ENCODE peak calls at places on chromosome 1, in nine cellular contexts. Z is neural progenitor cell, H is ovary, O is kidney epithelial cell, G is fibroblast of lung, J is left ventricle myocardium inferior, B is upper lobe of right lung, T is fibroblast of the aortic adventitia, E is astrocyte of the cerebellum. V is an unnamed sample.

GRCh38 chr1:3625151-3625907 is 514 bp downstream of the TPRG1L start:
- DNase-seq in Z (peak; percentile 77), H (no peak), O (no peak), G (peak; percentile 45), J (no peak), B (no peak), T (peak; percentile 53), E (no peak), V (no peak)

GRCh38 chr1:184622136-184622823 is 132.4 kb downstream of the EDEM3 start:
- DNase-seq in Z (no peak), H (peak; percentile 87), O (peak; percentile 58), G (peak; percentile 69), J (peak; percentile 81), B (no peak), T (peak; percentile 98), E (peak; percentile 61), V (peak; percentile 95)

GRCh38 chr1:206472454-206472853 is 2.2 kb downstream of the IKBKE start:
- DNase-seq in Z (peak; percentile 42), H (peak; percentile 54), O (no peak), G (peak; percentile 86), J (no peak), B (peak; percentile 80), T (peak; percentile 73), E (peak; percentile 35), V (no peak)

GRCh38 chr1:89735449-89735848 is 85.4 kb upstream of the LRRC8D start:
- DNase-seq in Z (no peak), H (no peak), O (no peak), G (no peak), J (no peak), B (no peak), T (no peak), E (no peak), V (no peak)

GRCh38 chr1:54110991-54111390 is 41.8 kb downstream of the CDCP2 start:
- DNase-seq in Z (no peak), H (no peak), O (no peak), G (no peak), J (no peak), B (no peak), T (no peak), E (no peak), V (no peak)

GRCh38 chr1:85330711-85331290 is 54.4 kb upstream of the BCL10 start:
- DNase-seq in Z (no peak), H (no peak), O (no peak), G (peak; percentile 99), J (peak; percentile 34), B (no peak), T (peak; percentile 99), E (peak; percentile 95), V (peak; percentile 98)

GRCh38 chr1:165328136-165328535 is 28.4 kb downstream of the LMX1A start:
- DNase-seq in Z (no peak), H (no peak), O (no peak), G (no peak), J (no peak), B (no peak), T (no peak), E (no peak), V (no peak)

GRCh38 chr1:40151457-40152079 is 9.6 kb upstream of the RLF start:
- DNase-seq in Z (no peak), H (no peak), O (no peak), G (no peak), J (no peak), B (no peak), T (no peak), E (no peak), V (no peak)

GRCh38 chr1:31423418-31423947 is 10.5 kb downstream of the SERINC2 start:
- DNase-seq in Z (no peak), H (no peak), O (no peak), G (no peak), J (no peak), B (no peak), T (no peak), E (no peak), V (no peak)

GRCh38 chr1:173241528-173242347 is 34.6 kb upstream of the TNFSF4 start:
- DNase-seq in Z (no peak), H (no peak), O (no peak), G (no peak), J (no peak), B (no peak), T (no peak), E (no peak), V (no peak)

GRCh38 chr1:22228074-22228473 is 85.2 kb upstream of the WNT4 start:
- DNase-seq in Z (no peak), H (no peak), O (no peak), G (no peak), J (no peak), B (no peak), T (no peak), E (no peak), V (no peak)

GRCh38 chr1:92495392-92496066 is 8.8 kb upstream of the GFI1 start:
- DNase-seq in Z (no peak), H (no peak), O (no peak), G (no peak), J (no peak), B (no peak), T (no peak), E (no peak), V (no peak)

DNA sequence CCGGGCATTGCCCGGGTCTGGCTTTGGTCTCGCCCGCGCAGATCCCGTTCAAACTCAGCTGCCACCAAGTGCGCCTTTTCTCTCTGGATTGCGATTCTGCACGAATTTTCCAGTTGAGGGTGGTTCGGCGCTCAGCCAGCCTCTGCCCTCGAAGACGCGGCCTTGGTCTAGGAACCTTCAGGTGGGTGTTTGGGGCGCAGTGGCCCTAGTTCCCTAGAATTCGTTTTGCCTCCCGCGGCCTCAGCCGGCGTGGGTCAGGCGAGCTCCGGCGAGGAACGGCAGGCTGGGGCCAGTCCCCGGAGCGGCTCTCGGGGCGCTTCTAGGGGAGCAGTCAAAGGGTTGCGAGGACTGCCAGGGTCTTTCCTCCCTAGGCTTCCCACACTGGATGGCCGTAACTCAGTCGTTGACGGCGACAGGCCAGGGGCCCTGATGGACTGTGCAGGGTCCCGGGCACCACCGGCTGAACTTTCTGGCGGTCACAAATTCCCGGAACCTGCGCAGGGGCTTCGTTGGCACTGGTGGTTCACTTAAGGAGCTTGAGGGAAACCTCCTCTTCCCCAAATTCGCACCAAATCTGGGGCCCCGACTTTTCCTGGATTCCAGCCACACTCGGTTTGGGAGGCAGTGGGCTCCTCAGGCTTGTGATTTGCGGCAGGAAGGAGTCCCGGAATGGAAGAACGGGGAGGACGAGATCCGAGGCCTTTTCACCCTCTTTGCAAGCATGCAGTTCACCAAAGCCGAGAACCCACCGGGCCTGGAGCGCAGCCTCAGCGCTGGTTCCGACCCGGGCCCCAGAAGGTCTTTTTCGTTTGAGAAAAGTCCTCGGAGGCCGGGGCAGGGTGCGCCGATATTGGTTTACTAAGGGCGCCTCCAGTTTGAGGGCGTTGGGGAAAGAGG is 1.2 kb downstream of the DMBX1 start:
- DNase-seq in Z (peak; percentile 47), H (no peak), O (no peak), G (peak; percentile 18), J (no peak), B (no peak), T (no peak), E (no peak), V (no peak)
- H3K4me3 ChIP-seq in Z (peak overlapping the region; percentile 48), H (no peak overlapping the region), O (no peak overlapping the region), G (no peak overlapping the region), J (peak overlapping the region; percentile 56), B (no peak overlapping the region), T (no peak overlapping the region), E (no peak overlapping the region), V (no peak overlapping the region)

GRCh38 chr1:57019240-57019805 is 53.5 kb upstream of the C8B start:
- DNase-seq in Z (no peak), H (no peak), O (no peak), G (no peak), J (no peak), B (no peak), T (no peak), E (no peak), V (no peak)

GRCh38 chr1:57026942-57027341 is 61.1 kb upstream of the C8B start:
- DNase-seq in Z (no peak), H (no peak), O (no peak), G (no peak), J (no peak), B (no peak), T (no peak), E (no peak), V (no peak)

DNA sequence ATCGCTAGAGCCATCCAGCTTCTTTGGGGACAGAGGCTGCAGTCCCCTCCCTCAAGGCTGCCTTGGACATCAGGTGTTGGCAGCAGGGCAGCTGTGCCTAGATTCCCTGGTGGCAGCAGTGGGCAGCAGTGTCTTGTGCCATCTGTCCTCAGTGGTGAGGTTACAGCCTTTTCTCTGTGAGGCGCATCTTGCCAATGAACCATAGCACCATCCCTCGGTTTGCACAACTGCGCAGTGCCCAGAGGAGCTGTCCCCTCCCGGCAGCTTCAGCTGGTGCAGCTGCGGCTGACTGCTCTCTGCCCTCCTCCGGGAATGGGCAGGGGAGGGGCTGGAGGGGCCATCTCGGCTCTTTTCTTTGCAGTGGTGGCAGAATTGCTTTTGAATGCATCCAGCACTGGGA is 59.0 kb upstream of the C8B start:
- DNase-seq in Z (peak; percentile 58), H (no peak), O (peak; percentile 10), G (no peak), J (no peak), B (no peak), T (no peak), E (no peak), V (no peak)
- TF ChIP-seq CTCF in Z (no peak), H (no peak), O (peak; percentile 39), G (no peak), J (no peak), B (no peak), T (no peak), E (no peak), V (no peak)

GRCh38 chr1:153534933-153535663 is 693 bp downstream of the S100A6 start:
- DNase-seq in Z (no peak), H (peak; percentile 67), O (no peak), G (peak; percentile 28), J (peak; percentile 68), B (peak; percentile 88), T (peak; percentile 61), E (no peak), V (no peak)

GRCh38 chr1:153534226-153534932 is 1.4 kb downstream of the S100A6 start:
- DNase-seq in Z (no peak), H (no peak), O (no peak), G (peak; percentile 63), J (no peak), B (peak; percentile 23), T (peak; percentile 58), E (no peak), V (no peak)

GRCh38 chr1:153536618-153537375 is 1.0 kb upstream of the S100A6 start:
- DNase-seq in Z (no peak), H (peak; percentile 47), O (no peak), G (no peak), J (no peak), B (peak; percentile 81), T (no peak), E (no peak), V (no peak)

GRCh38 chr1:153537376-153537730 is 1.6 kb upstream of the S100A6 start:
- DNase-seq in Z (no peak), H (peak; percentile 32), O (no peak), G (no peak), J (no peak), B (peak; percentile 63), T (no peak), E (no peak), V (no peak)

GRCh38 chr1:153535664-153536585 is at the start of gene S100A6:
- DNase-seq in Z (no peak), H (peak; percentile 89), O (peak; percentile 70), G (peak; percentile 86), J (peak; percentile 87), B (peak; percentile 97), T (peak; percentile 90), E (peak; percentile 42), V (no peak)
- H3K4me3 ChIP-seq in Z (peak within 1 kb of the TSS; percentile 17), H (peak within 1 kb of the TSS; percentile 56), O (peak within 1 kb of the TSS; percentile 66), G (peak within 1 kb of the TSS; percentile 96), J (peak within 1 kb of the TSS; percentile 93), B (peak within 1 kb of the TSS; percentile 87), T (peak within 1 kb of the TSS; percentile 100), E (peak within 1 kb of the TSS; percentile 82), V (peak within 1 kb of the TSS; percentile 81)

GRCh38 chr1:33111965-33112364 is 31.0 kb downstream of the AZIN2 start:
- DNase-seq in Z (no peak), H (no peak), O (no peak), G (peak; percentile 22), J (no peak), B (no peak), T (peak; percentile 53), E (no peak), V (no peak)
- TF ChIP-seq CTCF in Z (peak; percentile 43), H (no peak), O (peak; percentile 40), G (peak; percentile 44), J (peak; percentile 31), B (peak; percentile 13), T (peak; percentile 52), E (peak; percentile 43), V (peak; percentile 41)